ENCODE peak calls at places on chromosomes 7 and 10, in four cellular contexts. One of them, this sample, is unnamed.

GRCh38 chr10:32180354-32181280 is 124.4 kb upstream of the KIF5B start:
- DNase-seq in neural crest cell: no peak
- DNase-seq in NCI-H460: no peak
- DNase-seq in foreskin keratinocyte: no peak
- DNase-seq in this sample: no peak

GRCh38 chr7:66629222-66629658 is 559 bp downstream of the KCTD7 start:
- DNase-seq in neural crest cell: no peak
- DNase-seq in NCI-H460: no peak
- DNase-seq in foreskin keratinocyte: no peak
- DNase-seq in this sample: no peak

GRCh38 chr10:87603769-87604168 is 55.9 kb upstream of the PAPSS2 start:
- DNase-seq in neural crest cell: no peak
- DNase-seq in NCI-H460: no peak
- DNase-seq in foreskin keratinocyte: no peak
- DNase-seq in this sample: no peak

GRCh38 chr10:70993051-70993450 is 104.7 kb upstream of the PCBD1 start:
- DNase-seq in neural crest cell: no peak
- DNase-seq in NCI-H460: no peak
- DNase-seq in foreskin keratinocyte: no peak
- DNase-seq in this sample: no peak

GRCh38 chr7:100949227-100949930 is at the start of gene MUC3A:
- DNase-seq in neural crest cell: no peak
- DNase-seq in NCI-H460: no peak
- DNase-seq in foreskin keratinocyte: no peak
- DNase-seq in this sample: no peak

GRCh38 chr7:82247814-82248433 is 195.7 kb downstream of the CACNA2D1 start:
- DNase-seq in neural crest cell: no peak
- DNase-seq in NCI-H460: peak
- DNase-seq in foreskin keratinocyte: no peak
- DNase-seq in this sample: peak

GRCh38 chr7:86933295-86933845 is 126.1 kb downstream of the ELAPOR2 start:
- DNase-seq in neural crest cell: no peak
- DNase-seq in NCI-H460: no peak
- DNase-seq in foreskin keratinocyte: no peak
- DNase-seq in this sample: no peak

GRCh38 chr10:78518224-78518623 is 484.6 kb downstream of the RPS24 start:
- DNase-seq in neural crest cell: no peak
- DNase-seq in NCI-H460: no peak
- DNase-seq in foreskin keratinocyte: no peak
- DNase-seq in this sample: no peak

GRCh38 chr10:125984346-125984745 is 88.0 kb downstream of the FANK1 start:
- DNase-seq in neural crest cell: no peak
- DNase-seq in NCI-H460: no peak
- DNase-seq in foreskin keratinocyte: no peak
- DNase-seq in this sample: no peak

GRCh38 chr10:113544392-113544791 is 8.5 kb upstream of the HABP2 start:
- DNase-seq in neural crest cell: no peak
- DNase-seq in NCI-H460: no peak
- DNase-seq in foreskin keratinocyte: no peak
- DNase-seq in this sample: no peak

GRCh38 chr7:158779061-158779992 is 50.0 kb downstream of the ESYT2 start:
- DNase-seq in neural crest cell: no peak
- DNase-seq in NCI-H460: no peak
- DNase-seq in foreskin keratinocyte: no peak
- DNase-seq in this sample: no peak

GRCh38 chr10:11505636-11506035 is 105.8 kb downstream of the USP6NL start:
- DNase-seq in neural crest cell: no peak
- DNase-seq in NCI-H460: no peak
- DNase-seq in foreskin keratinocyte: no peak
- DNase-seq in this sample: no peak

GRCh38 chr10:114208351-114208750 is 29.2 kb downstream of the TDRD1 start:
- DNase-seq in neural crest cell: no peak
- DNase-seq in NCI-H460: no peak
- DNase-seq in foreskin keratinocyte: no peak
- DNase-seq in this sample: no peak

GRCh38 chr7:84247591-84247990 is 53.0 kb upstream of the SEMA3A start:
- DNase-seq in neural crest cell: no peak
- DNase-seq in NCI-H460: no peak
- DNase-seq in foreskin keratinocyte: peak
- DNase-seq in this sample: no peak

GRCh38 chr10:102347236-102347828 is 48.2 kb upstream of the NFKB2 start:
- DNase-seq in neural crest cell: peak
- DNase-seq in NCI-H460: peak
- DNase-seq in foreskin keratinocyte: no peak
- DNase-seq in this sample: peak

GRCh38 chr10:63977329-63977923 is 456.2 kb downstream of the REEP3 start:
- DNase-seq in neural crest cell: peak
- DNase-seq in NCI-H460: peak
- DNase-seq in foreskin keratinocyte: peak
- DNase-seq in this sample: peak

GRCh38 chr10:116431598-116431997 is 4.0 kb downstream of the PNLIPRP3 start:
- DNase-seq in neural crest cell: no peak
- DNase-seq in NCI-H460: no peak
- DNase-seq in foreskin keratinocyte: no peak
- DNase-seq in this sample: no peak

GRCh38 chr10:5861269-5862031 is 28.2 kb downstream of the ANKRD16 start:
- DNase-seq in neural crest cell: no peak
- DNase-seq in NCI-H460: no peak
- DNase-seq in foreskin keratinocyte: no peak
- DNase-seq in this sample: peak

GRCh38 chr10:86226016-86226415 is 140.6 kb downstream of the GRID1 start:
- DNase-seq in neural crest cell: no peak
- DNase-seq in NCI-H460: no peak
- DNase-seq in foreskin keratinocyte: no peak
- DNase-seq in this sample: no peak

GRCh38 chr10:33248638-33249037 is 85.8 kb downstream of the NRP1 start:
- DNase-seq in neural crest cell: no peak
- DNase-seq in NCI-H460: no peak
- DNase-seq in foreskin keratinocyte: peak
- DNase-seq in this sample: no peak

GRCh38 chr7:84331665-84332064 is 137.1 kb upstream of the SEMA3A start:
- DNase-seq in neural crest cell: no peak
- DNase-seq in NCI-H460: no peak
- DNase-seq in foreskin keratinocyte: no peak
- DNase-seq in this sample: no peak

GRCh38 chr10:589961-590680 is 99.3 kb downstream of the DIP2C start:
- DNase-seq in neural crest cell: no peak
- DNase-seq in NCI-H460: no peak
- DNase-seq in foreskin keratinocyte: no peak
- DNase-seq in this sample: no peak

GRCh38 chr10:36647540-36647939 is 477.9 kb upstream of the ANKRD30A start:
- DNase-seq in neural crest cell: no peak
- DNase-seq in NCI-H460: no peak
- DNase-seq in foreskin keratinocyte: no peak
- DNase-seq in this sample: no peak

GRCh38 chr7:66679633-66679980 is 50.9 kb downstream of the KCTD7 start:
- DNase-seq in neural crest cell: no peak
- DNase-seq in NCI-H460: no peak
- DNase-seq in foreskin keratinocyte: no peak
- DNase-seq in this sample: no peak

GRCh38 chr7:137423321-137423720 is 79.8 kb upstream of the PTN start:
- DNase-seq in neural crest cell: no peak
- DNase-seq in NCI-H460: no peak
- DNase-seq in foreskin keratinocyte: no peak
- DNase-seq in this sample: no peak

GRCh38 chr7:25493811-25494366 is 265.6 kb upstream of the NPVF start:
- DNase-seq in neural crest cell: no peak
- DNase-seq in NCI-H460: no peak
- DNase-seq in foreskin keratinocyte: no peak
- DNase-seq in this sample: no peak

GRCh38 chr10:78774614-78774998 is 294.2 kb upstream of the ZMIZ1 start:
- DNase-seq in neural crest cell: no peak
- DNase-seq in NCI-H460: no peak
- DNase-seq in foreskin keratinocyte: no peak
- DNase-seq in this sample: no peak

GRCh38 chr10:88980247-88980646 is 10.4 kb upstream of the FAS start:
- DNase-seq in neural crest cell: no peak
- DNase-seq in NCI-H460: no peak
- DNase-seq in foreskin keratinocyte: no peak
- DNase-seq in this sample: no peak

GRCh38 chr7:47191876-47192291 is 390.0 kb downstream of the TNS3 start:
- DNase-seq in neural crest cell: no peak
- DNase-seq in NCI-H460: no peak
- DNase-seq in foreskin keratinocyte: no peak
- DNase-seq in this sample: no peak

GRCh38 chr10:127873901-127874470 is 18.8 kb downstream of the CLRN3 start:
- DNase-seq in neural crest cell: no peak
- DNase-seq in NCI-H460: no peak
- DNase-seq in foreskin keratinocyte: no peak
- DNase-seq in this sample: no peak

This sample was measured in HCT116.